ENCODE peak calls at places on chromosomes 13 and 19, in six cellular contexts. N is posterior cingulate gyrus, H is AG09309, M is occipital lobe, Z is ovary, X is HuH-7.5. V is an unnamed sample.

GRCh38 chr13:53206455-53206854 is 177.8 kb downstream of the OLFM4 start:
- DNase-seq in N (no peak), H (no peak), M (no peak), Z (no peak), X (no peak), V (peak; percentile 10)

GRCh38 chr13:113058129-113058987 is 47.2 kb upstream of the F7 start:
- DNase-seq in N (no peak), H (no peak), M (no peak), Z (no peak), X (no peak), V (no peak)

GRCh38 chr19:40420766-40421467 is 4.9 kb downstream of the SERTAD1 start:
- DNase-seq in N (peak; percentile 77), H (peak; percentile 62), M (peak; percentile 92), Z (peak; percentile 97), X (peak; percentile 92), V (peak; percentile 95)

GRCh38 chr13:101291647-101292515 is 124.4 kb downstream of the NALCN start:
- DNase-seq in N (no peak), H (no peak), M (no peak), Z (no peak), X (no peak), V (no peak)

GRCh38 chr13:72204291-72204690 is 337.3 kb upstream of the DACH1 start:
- DNase-seq in N (no peak), H (no peak), M (no peak), Z (no peak), X (no peak), V (no peak)

GRCh38 chr13:22961835-22962537 is 218.8 kb upstream of the SGCG start:
- DNase-seq in N (no peak), H (no peak), M (no peak), Z (no peak), X (no peak), V (no peak)

GRCh38 chr19:2099937-2100718 is 3.4 kb downstream of the IZUMO4 start:
- DNase-seq in N (no peak), H (no peak), M (no peak), Z (no peak), X (no peak), V (no peak)

GRCh38 chr13:39461685-39462266 is 141.2 kb downstream of the LHFPL6 start:
- DNase-seq in N (no peak), H (no peak), M (no peak), Z (no peak), X (no peak), V (no peak)

GRCh38 chr19:13315495-13315894 is 165.3 kb downstream of the IER2 start:
- DNase-seq in N (no peak), H (no peak), M (no peak), Z (no peak), X (no peak), V (no peak)

GRCh38 chr13:23069571-23069970 is 111.2 kb upstream of the SGCG start:
- DNase-seq in N (no peak), H (peak; percentile 56), M (no peak), Z (no peak), X (no peak), V (no peak)

GRCh38 chr19:7928741-7929701 is 3.1 kb upstream of the CTXN1 start:
- DNase-seq in N (no peak), H (peak; percentile 83), M (no peak), Z (peak; percentile 88), X (peak; percentile 73), V (peak; percentile 81)

GRCh38 chr19:6480843-6481415 is 658 bp downstream of the DENND1C start:
- DNase-seq in N (no peak), H (no peak), M (no peak), Z (no peak), X (no peak), V (no peak)